ENCODE peak calls at places on chromosomes 16 and 17, in six cellular contexts. One of them, this sample, is unnamed.

GRCh38 chr17:42843358-42843934 is 934 bp upstream of the AOC2 start:
- DNase-seq in CD8-positive, alpha-beta memory T cell: peak
- DNase-seq in cardiac muscle cell: peak
- DNase-seq in fibroblast of lung: peak
- DNase-seq in caudate nucleus: peak
- DNase-seq in uterus: no peak
- DNase-seq in this sample: no peak

GRCh38 chr16:2415085-2415484 is 14.2 kb upstream of the CCNF start:
- DNase-seq in CD8-positive, alpha-beta memory T cell: no peak
- DNase-seq in cardiac muscle cell: no peak
- DNase-seq in fibroblast of lung: no peak
- DNase-seq in caudate nucleus: no peak
- DNase-seq in uterus: no peak
- DNase-seq in this sample: no peak

GRCh38 chr17:62775876-62776275 is 32.2 kb downstream of the MARCHF10 start:
- DNase-seq in CD8-positive, alpha-beta memory T cell: no peak
- DNase-seq in cardiac muscle cell: no peak
- DNase-seq in fibroblast of lung: peak
- DNase-seq in caudate nucleus: no peak
- DNase-seq in uterus: no peak
- DNase-seq in this sample: no peak

GRCh38 chr16:88541109-88541508 is 29.1 kb upstream of the ZC3H18 start:
- DNase-seq in CD8-positive, alpha-beta memory T cell: no peak
- DNase-seq in cardiac muscle cell: no peak
- DNase-seq in fibroblast of lung: no peak
- DNase-seq in caudate nucleus: no peak
- DNase-seq in uterus: no peak
- DNase-seq in this sample: no peak

GRCh38 chr17:48541574-48542113 is 3.3 kb downstream of the HOXB2 start:
- DNase-seq in CD8-positive, alpha-beta memory T cell: peak
- DNase-seq in cardiac muscle cell: peak
- DNase-seq in fibroblast of lung: no peak
- DNase-seq in caudate nucleus: no peak
- DNase-seq in uterus: peak
- DNase-seq in this sample: peak

GRCh38 chr17:4955091-4955490 is 4.2 kb downstream of the ENO3 start:
- DNase-seq in CD8-positive, alpha-beta memory T cell: no peak
- DNase-seq in cardiac muscle cell: no peak
- DNase-seq in fibroblast of lung: no peak
- DNase-seq in caudate nucleus: no peak
- DNase-seq in uterus: no peak
- DNase-seq in this sample: no peak

GRCh38 chr17:33927732-33928133 is 327.4 kb upstream of the CCL2 start:
- DNase-seq in CD8-positive, alpha-beta memory T cell: no peak
- DNase-seq in cardiac muscle cell: peak
- DNase-seq in fibroblast of lung: peak
- DNase-seq in caudate nucleus: no peak
- DNase-seq in uterus: no peak
- DNase-seq in this sample: no peak

GRCh38 chr17:79988163-79988971 is 47.3 kb downstream of the TBC1D16 start:
- DNase-seq in CD8-positive, alpha-beta memory T cell: no peak
- DNase-seq in cardiac muscle cell: no peak
- DNase-seq in fibroblast of lung: peak
- DNase-seq in caudate nucleus: no peak
- DNase-seq in uterus: peak
- DNase-seq in this sample: no peak

GRCh38 chr16:6862058-6862457 is 470.6 kb upstream of the RBFOX1 start:
- DNase-seq in CD8-positive, alpha-beta memory T cell: no peak
- DNase-seq in cardiac muscle cell: no peak
- DNase-seq in fibroblast of lung: no peak
- DNase-seq in caudate nucleus: no peak
- DNase-seq in uterus: no peak
- DNase-seq in this sample: no peak

GRCh38 chr17:57085448-57086068 is 512 bp downstream of the AKAP1 start:
- DNase-seq in CD8-positive, alpha-beta memory T cell: peak
- DNase-seq in cardiac muscle cell: peak
- DNase-seq in fibroblast of lung: peak
- DNase-seq in caudate nucleus: peak
- DNase-seq in uterus: peak
- DNase-seq in this sample: peak

GRCh38 chr17:61470530-61471136 is 18.4 kb downstream of the TBX4 start:
- DNase-seq in CD8-positive, alpha-beta memory T cell: no peak
- DNase-seq in cardiac muscle cell: no peak
- DNase-seq in fibroblast of lung: no peak
- DNase-seq in caudate nucleus: no peak
- DNase-seq in uterus: peak
- DNase-seq in this sample: no peak

GRCh38 chr17:2865228-2865627 is 69.0 kb downstream of the RAP1GAP2 start:
- DNase-seq in CD8-positive, alpha-beta memory T cell: no peak
- DNase-seq in cardiac muscle cell: no peak
- DNase-seq in fibroblast of lung: no peak
- DNase-seq in caudate nucleus: no peak
- DNase-seq in uterus: no peak
- DNase-seq in this sample: no peak

GRCh38 chr16:14401839-14402115 is 228.3 kb downstream of the PARN start:
- DNase-seq in CD8-positive, alpha-beta memory T cell: no peak
- DNase-seq in cardiac muscle cell: no peak
- DNase-seq in fibroblast of lung: no peak
- DNase-seq in caudate nucleus: no peak
- DNase-seq in uterus: no peak
- DNase-seq in this sample: no peak

GRCh38 chr17:50588391-50589111 is 28.0 kb downstream of the CACNA1G start:
- DNase-seq in CD8-positive, alpha-beta memory T cell: no peak
- DNase-seq in cardiac muscle cell: no peak
- DNase-seq in fibroblast of lung: no peak
- DNase-seq in caudate nucleus: no peak
- DNase-seq in uterus: no peak
- DNase-seq in this sample: no peak

GRCh38 chr17:34487616-34488015 is 91.8 kb upstream of the TMEM132E start:
- DNase-seq in CD8-positive, alpha-beta memory T cell: no peak
- DNase-seq in cardiac muscle cell: no peak
- DNase-seq in fibroblast of lung: no peak
- DNase-seq in caudate nucleus: no peak
- DNase-seq in uterus: no peak
- DNase-seq in this sample: no peak

GRCh38 chr16:55370762-55371482 is 46.9 kb downstream of the IRX6 start:
- DNase-seq in CD8-positive, alpha-beta memory T cell: no peak
- DNase-seq in cardiac muscle cell: peak
- DNase-seq in fibroblast of lung: peak
- DNase-seq in caudate nucleus: peak
- DNase-seq in uterus: peak
- DNase-seq in this sample: peak

GRCh38 chr16:66309-67182 is 5.9 kb downstream of the RHBDF1 start:
- DNase-seq in CD8-positive, alpha-beta memory T cell: no peak
- DNase-seq in cardiac muscle cell: no peak
- DNase-seq in fibroblast of lung: no peak
- DNase-seq in caudate nucleus: no peak
- DNase-seq in uterus: no peak
- DNase-seq in this sample: no peak

GRCh38 chr17:34321981-34322380 is 2.7 kb downstream of the CCL8 start:
- DNase-seq in CD8-positive, alpha-beta memory T cell: no peak
- DNase-seq in cardiac muscle cell: no peak
- DNase-seq in fibroblast of lung: no peak
- DNase-seq in caudate nucleus: no peak
- DNase-seq in uterus: no peak
- DNase-seq in this sample: no peak

GRCh38 chr16:10343124-10343760 is 42.6 kb upstream of the ATF7IP2 start:
- DNase-seq in CD8-positive, alpha-beta memory T cell: no peak
- DNase-seq in cardiac muscle cell: peak
- DNase-seq in fibroblast of lung: no peak
- DNase-seq in caudate nucleus: peak
- DNase-seq in uterus: no peak
- DNase-seq in this sample: no peak

GRCh38 chr17:57915980-57916757 is 39.0 kb downstream of the CUEDC1 start:
- DNase-seq in CD8-positive, alpha-beta memory T cell: no peak
- DNase-seq in cardiac muscle cell: no peak
- DNase-seq in fibroblast of lung: no peak
- DNase-seq in caudate nucleus: peak
- DNase-seq in uterus: no peak
- DNase-seq in this sample: no peak

GRCh38 chr17:8997994-8998628 is 23.2 kb upstream of the NTN1 start:
- DNase-seq in CD8-positive, alpha-beta memory T cell: peak
- DNase-seq in cardiac muscle cell: peak
- DNase-seq in fibroblast of lung: peak
- DNase-seq in caudate nucleus: no peak
- DNase-seq in uterus: no peak
- DNase-seq in this sample: no peak

GRCh38 chr16:67774457-67774853 is 31.9 kb downstream of the RANBP10 start:
- DNase-seq in CD8-positive, alpha-beta memory T cell: no peak
- DNase-seq in cardiac muscle cell: no peak
- DNase-seq in fibroblast of lung: no peak
- DNase-seq in caudate nucleus: no peak
- DNase-seq in uterus: no peak
- DNase-seq in this sample: no peak

GRCh38 chr17:70775667-70776066 is 606.3 kb downstream of the KCNJ2 start:
- DNase-seq in CD8-positive, alpha-beta memory T cell: no peak
- DNase-seq in cardiac muscle cell: no peak
- DNase-seq in fibroblast of lung: no peak
- DNase-seq in caudate nucleus: no peak
- DNase-seq in uterus: no peak
- DNase-seq in this sample: no peak

GRCh38 chr17:39080416-39081179 is 70.8 kb downstream of the PLXDC1 start:
- DNase-seq in CD8-positive, alpha-beta memory T cell: no peak
- DNase-seq in cardiac muscle cell: no peak
- DNase-seq in fibroblast of lung: peak
- DNase-seq in caudate nucleus: no peak
- DNase-seq in uterus: peak
- DNase-seq in this sample: no peak

GRCh38 chr16:79687249-79687768 is 86.8 kb upstream of the MAF start:
- DNase-seq in CD8-positive, alpha-beta memory T cell: no peak
- DNase-seq in cardiac muscle cell: no peak
- DNase-seq in fibroblast of lung: no peak
- DNase-seq in caudate nucleus: no peak
- DNase-seq in uterus: no peak
- DNase-seq in this sample: no peak
- H3K27ac ChIP-seq in CD8-positive, alpha-beta memory T cell: no peak
- H3K27ac ChIP-seq in cardiac muscle cell: no peak
- H3K27ac ChIP-seq in fibroblast of lung: no peak
- H3K27ac ChIP-seq in caudate nucleus: no peak
- H3K27ac ChIP-seq in uterus: no peak
- H3K27ac ChIP-seq in this sample: no peak

GRCh38 chr16:59046335-59046734 is 312.2 kb upstream of the GOT2 start:
- DNase-seq in CD8-positive, alpha-beta memory T cell: no peak
- DNase-seq in cardiac muscle cell: no peak
- DNase-seq in fibroblast of lung: peak
- DNase-seq in caudate nucleus: no peak
- DNase-seq in uterus: no peak
- DNase-seq in this sample: no peak
- H3K27ac ChIP-seq in CD8-positive, alpha-beta memory T cell: no peak
- H3K27ac ChIP-seq in cardiac muscle cell: no peak
- H3K27ac ChIP-seq in fibroblast of lung: no peak
- H3K27ac ChIP-seq in caudate nucleus: no peak
- H3K27ac ChIP-seq in uterus: no peak
- H3K27ac ChIP-seq in this sample: no peak

GRCh38 chr17:66966529-66967418 is 2.3 kb downstream of the CACNG4 start:
- DNase-seq in CD8-positive, alpha-beta memory T cell: no peak
- DNase-seq in cardiac muscle cell: no peak
- DNase-seq in fibroblast of lung: no peak
- DNase-seq in caudate nucleus: peak
- DNase-seq in uterus: no peak
- DNase-seq in this sample: no peak
- H3K27ac ChIP-seq in CD8-positive, alpha-beta memory T cell: no peak
- H3K27ac ChIP-seq in cardiac muscle cell: no peak
- H3K27ac ChIP-seq in fibroblast of lung: no peak
- H3K27ac ChIP-seq in caudate nucleus: peak
- H3K27ac ChIP-seq in uterus: no peak
- H3K27ac ChIP-seq in this sample: no peak

GRCh38 chr16:69130461-69130860 is 1.9 kb downstream of the CHTF8 start:
- DNase-seq in CD8-positive, alpha-beta memory T cell: no peak
- DNase-seq in cardiac muscle cell: no peak
- DNase-seq in fibroblast of lung: no peak
- DNase-seq in caudate nucleus: no peak
- DNase-seq in uterus: no peak
- DNase-seq in this sample: no peak
- H3K27ac ChIP-seq in CD8-positive, alpha-beta memory T cell: no peak
- H3K27ac ChIP-seq in cardiac muscle cell: peak
- H3K27ac ChIP-seq in fibroblast of lung: no peak
- H3K27ac ChIP-seq in caudate nucleus: no peak
- H3K27ac ChIP-seq in uterus: no peak
- H3K27ac ChIP-seq in this sample: no peak

GRCh38 chr17:83099570-83100181 is 20.3 kb downstream of the METRNL start:
- DNase-seq in CD8-positive, alpha-beta memory T cell: no peak
- DNase-seq in cardiac muscle cell: no peak
- DNase-seq in fibroblast of lung: peak
- DNase-seq in caudate nucleus: no peak
- DNase-seq in uterus: no peak
- DNase-seq in this sample: no peak
- H3K27ac ChIP-seq in CD8-positive, alpha-beta memory T cell: no peak
- H3K27ac ChIP-seq in cardiac muscle cell: no peak
- H3K27ac ChIP-seq in fibroblast of lung: no peak
- H3K27ac ChIP-seq in caudate nucleus: no peak
- H3K27ac ChIP-seq in uterus: no peak
- H3K27ac ChIP-seq in this sample: no peak

GRCh38 chr17:67476787-67477335 is 99.8 kb downstream of the PITPNC1 start:
- DNase-seq in CD8-positive, alpha-beta memory T cell: no peak
- DNase-seq in cardiac muscle cell: no peak
- DNase-seq in fibroblast of lung: no peak
- DNase-seq in caudate nucleus: no peak
- DNase-seq in uterus: no peak
- DNase-seq in this sample: no peak
- H3K27ac ChIP-seq in CD8-positive, alpha-beta memory T cell: no peak
- H3K27ac ChIP-seq in cardiac muscle cell: no peak
- H3K27ac ChIP-seq in fibroblast of lung: no peak
- H3K27ac ChIP-seq in caudate nucleus: peak
- H3K27ac ChIP-seq in uterus: no peak
- H3K27ac ChIP-seq in this sample: no peak

GRCh38 chr16:75570351-75571104 is 4.3 kb downstream of the GABARAPL2 start:
- DNase-seq in CD8-positive, alpha-beta memory T cell: no peak
- DNase-seq in cardiac muscle cell: no peak
- DNase-seq in fibroblast of lung: no peak
- DNase-seq in caudate nucleus: no peak
- DNase-seq in uterus: no peak
- DNase-seq in this sample: no peak

GRCh38 chr16:75566040-75566888 is at the start of gene GABARAPL2:
- DNase-seq in CD8-positive, alpha-beta memory T cell: peak
- DNase-seq in cardiac muscle cell: peak
- DNase-seq in fibroblast of lung: peak
- DNase-seq in caudate nucleus: peak
- DNase-seq in uterus: peak
- DNase-seq in this sample: peak

GRCh38 chr16:75566889-75567255 is 693 bp downstream of the GABARAPL2 start:
- DNase-seq in CD8-positive, alpha-beta memory T cell: peak
- DNase-seq in cardiac muscle cell: peak
- DNase-seq in fibroblast of lung: peak
- DNase-seq in caudate nucleus: no peak
- DNase-seq in uterus: no peak
- DNase-seq in this sample: no peak

GRCh38 chr16:75567911-75568310 is 1.7 kb downstream of the GABARAPL2 start:
- DNase-seq in CD8-positive, alpha-beta memory T cell: no peak
- DNase-seq in cardiac muscle cell: no peak
- DNase-seq in fibroblast of lung: no peak
- DNase-seq in caudate nucleus: no peak
- DNase-seq in uterus: no peak
- DNase-seq in this sample: no peak

DNA sequence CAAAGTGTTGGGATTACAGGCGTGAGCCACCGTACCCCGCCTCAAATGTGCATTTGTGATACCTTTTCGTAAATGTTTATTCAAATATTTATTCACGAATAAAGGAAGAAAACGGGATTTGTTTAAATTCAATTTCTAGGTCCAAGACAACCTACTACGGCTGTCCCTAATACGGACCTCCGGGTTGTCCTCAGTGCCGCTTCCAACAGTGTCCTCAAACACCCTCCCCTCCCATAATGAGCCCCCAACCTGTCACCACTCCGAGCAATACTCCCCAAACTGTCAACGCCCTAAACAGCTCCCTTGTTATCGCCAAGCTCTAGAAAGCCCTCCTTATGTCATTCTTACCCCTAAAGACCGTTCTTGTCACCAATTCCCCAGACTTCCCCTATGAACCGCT is 539 bp upstream of the GABARAPL2 start:
- DNase-seq in CD8-positive, alpha-beta memory T cell: no peak
- DNase-seq in cardiac muscle cell: no peak
- DNase-seq in fibroblast of lung: no peak
- DNase-seq in caudate nucleus: no peak
- DNase-seq in uterus: no peak
- DNase-seq in this sample: no peak
- H3K27ac ChIP-seq in CD8-positive, alpha-beta memory T cell: peak
- H3K27ac ChIP-seq in cardiac muscle cell: peak
- H3K27ac ChIP-seq in fibroblast of lung: peak
- H3K27ac ChIP-seq in caudate nucleus: peak
- H3K27ac ChIP-seq in uterus: peak
- H3K27ac ChIP-seq in this sample: peak